ENCODE peak calls at places on chromosomes 4 and X, in ten cellular contexts. O, X, A, Q, P, R, B, M, D and T are unnamed samples.

GRCh38 chrX:134849390-134849789 is 141.4 kb upstream of the SMIM10 start:
- DNase-seq in P (no peak), O (no peak), M (no peak), B (no peak), R (peak), X (peak), A (no peak), Q (no peak), D (no peak), T (no peak)

GRCh38 chrX:675279-675886 is 44.8 kb downstream of the SHOX start:
- DNase-seq in X (no peak), B (no peak), M (no peak), P (no peak), R (no peak), D (no peak), O (no peak), A (no peak), Q (no peak), T (no peak)

GRCh38 chr4:138192113-138192512 is 50.0 kb downstream of the SLC7A11 start:
- DNase-seq in Q (no peak), M (no peak), R (peak), A (no peak), B (no peak), X (no peak), O (no peak), P (no peak), D (peak), T (no peak)

GRCh38 chr4:16026155-16026761 is 57.6 kb downstream of the PROM1 start:
- DNase-seq in O (no peak), P (no peak), B (peak), R (peak), D (no peak), Q (peak), M (no peak), A (no peak), X (peak), T (peak)

GRCh38 chrX:46407753-46408130 is 137.5 kb downstream of the ZNF674 start:
- DNase-seq in M (no peak), O (no peak), X (peak), A (no peak), Q (no peak), D (no peak), B (no peak), R (no peak), P (no peak), T (no peak)

GRCh38 chrX:15055146-15055930 is 182.1 kb downstream of the MOSPD2 start:
- DNase-seq in M (no peak), P (no peak), D (no peak), O (no peak), R (peak), B (no peak), X (peak), A (no peak), Q (no peak), T (no peak)

GRCh38 chr4:94284889-94285288 is 57.7 kb downstream of the HPGDS start:
- DNase-seq in P (no peak), B (no peak), A (no peak), Q (no peak), O (no peak), D (no peak), X (no peak), R (no peak), M (no peak), T (no peak)

GRCh38 chr4:41281038-41281634 is 24.4 kb downstream of the UCHL1 start:
- DNase-seq in X (peak), M (no peak), D (peak), B (peak), R (peak), P (peak), O (no peak), A (peak), Q (peak), T (peak)

GRCh38 chrX:41718481-41719245 is 5.3 kb upstream of the GPR82 start:
- DNase-seq in D (no peak), P (no peak), O (no peak), A (peak), B (no peak), R (no peak), M (peak), X (no peak), Q (no peak), T (no peak)

GRCh38 chrX:115547448-115547847 is 13.5 kb upstream of the PLS3 start:
- DNase-seq in B (no peak), D (no peak), R (no peak), A (no peak), M (no peak), P (no peak), Q (no peak), O (no peak), X (no peak), T (no peak)

GRCh38 chrX:83508006-83508405 is at the start of gene POU3F4:
- DNase-seq in X (no peak), O (no peak), Q (no peak), B (no peak), R (no peak), A (peak), D (no peak), P (no peak), M (peak), T (no peak)

GRCh38 chr4:130336585-130337217 is 1240.7 kb downstream of the C4orf33 start:
- DNase-seq in P (no peak), X (no peak), M (no peak), B (peak), O (no peak), R (peak), Q (no peak), D (no peak), A (no peak), T (no peak)

GRCh38 chrX:1903380-1903935 is 288.6 kb downstream of the ASMT start:
- DNase-seq in P (no peak), R (peak), M (no peak), O (no peak), Q (no peak), A (no peak), D (no peak), B (no peak), X (peak), T (no peak)

GRCh38 chr4:1342003-1342402 is 5.0 kb upstream of the UVSSA start:
- DNase-seq in Q (no peak), X (no peak), A (no peak), P (no peak), B (no peak), R (no peak), D (no peak), O (no peak), M (no peak), T (no peak)

GRCh38 chr4:110683600-110683999 is 60.7 kb upstream of the PITX2 start:
- DNase-seq in O (no peak), A (no peak), D (no peak), B (no peak), Q (no peak), M (no peak), X (no peak), R (no peak), P (no peak), T (no peak)

GRCh38 chrX:134501942-134502341 is 42.0 kb downstream of the HPRT1 start:
- DNase-seq in X (no peak), M (no peak), P (no peak), Q (no peak), A (no peak), R (no peak), O (no peak), D (no peak), B (no peak), T (no peak)

GRCh38 chr4:88933414-88933813 is 123.6 kb downstream of the FAM13A start:
- DNase-seq in Q (no peak), M (no peak), P (no peak), D (no peak), B (no peak), A (no peak), X (no peak), R (no peak), O (no peak), T (no peak)

GRCh38 chrX:68121371-68121770 is 311.9 kb downstream of the OPHN1 start:
- DNase-seq in X (no peak), D (no peak), P (no peak), Q (no peak), B (no peak), A (no peak), O (no peak), R (no peak), M (no peak), T (no peak)

GRCh38 chrX:288561-288991 is 7.4 kb downstream of the PLCXD1 start:
- DNase-seq in P (no peak), M (no peak), X (no peak), Q (no peak), D (no peak), O (no peak), A (no peak), R (no peak), B (no peak), T (no peak)

GRCh38 chrX:51144828-51145442 is 187.7 kb upstream of the NUDT10 start:
- DNase-seq in P (no peak), Q (peak), D (no peak), B (peak), X (no peak), O (no peak), M (peak), A (peak), R (peak), T (peak)

GRCh38 chrX:154378059-154378798 is 866 bp upstream of the EMD start:
- DNase-seq in B (peak), Q (peak), D (no peak), R (peak), O (peak), X (no peak), A (no peak), M (peak), P (no peak), T (peak)

GRCh38 chr4:85127653-85128052 is 161.2 kb upstream of the WDFY3 start:
- DNase-seq in B (peak), R (peak), P (no peak), M (peak), O (no peak), Q (no peak), X (no peak), A (no peak), D (no peak), T (peak)

GRCh38 chr4:71126719-71127118 is 133.3 kb downstream of the DCK start:
- DNase-seq in D (peak), B (no peak), P (no peak), R (peak), A (no peak), X (peak), M (no peak), Q (no peak), O (no peak), T (no peak)

GRCh38 chr4:122584517-122584916 is 36.3 kb downstream of the IL21 start:
- DNase-seq in M (no peak), P (no peak), D (no peak), O (no peak), B (no peak), R (peak), X (peak), A (no peak), Q (no peak), T (peak)

GRCh38 chr4:163544407-163545038 is 50.0 kb downstream of the TMA16 start:
- DNase-seq in P (no peak), O (peak), M (peak), X (no peak), D (no peak), Q (peak), A (peak), R (peak), B (peak), T (peak)

GRCh38 chrX:111490683-111491082 is 20.8 kb upstream of the SERTM2 start:
- DNase-seq in X (no peak), Q (no peak), A (no peak), B (no peak), P (no peak), O (no peak), R (no peak), M (no peak), D (no peak), T (no peak)

GRCh38 chrX:124226129-124226528 is 106.3 kb upstream of the TEX13D start:
- DNase-seq in B (no peak), M (no peak), O (no peak), R (peak), D (no peak), X (no peak), A (no peak), Q (no peak), P (no peak), T (no peak)

GRCh38 chrX:8192276-8192675 is 21.2 kb upstream of the VCX2 start:
- DNase-seq in M (no peak), P (no peak), B (no peak), R (no peak), X (no peak), O (no peak), A (no peak), D (no peak), Q (no peak), T (no peak)

GRCh38 chrX:127578395-127578794 is 473.8 kb downstream of the ACTRT1 start:
- DNase-seq in D (no peak), O (no peak), Q (no peak), R (no peak), B (no peak), X (no peak), A (no peak), M (no peak), P (no peak), T (no peak)

GRCh38 chrX:153829799-153830631 is at the start of gene PDZD4:
- DNase-seq in X (no peak), D (no peak), A (no peak), R (no peak), P (no peak), O (no peak), M (peak), B (no peak), Q (no peak), T (peak)

GRCh38 chr4:15130441-15130840 is 128.2 kb downstream of the CPEB2 start:
- DNase-seq in Q (no peak), M (no peak), O (no peak), B (no peak), D (no peak), R (no peak), P (no peak), A (no peak), X (no peak), T (no peak)

GRCh38 chr4:96347582-96347981 is 507.7 kb downstream of the PDHA2 start:
- DNase-seq in B (no peak), R (peak), A (no peak), M (no peak), D (no peak), X (no peak), O (no peak), Q (no peak), P (no peak), T (no peak)

GRCh38 chr4:183430317-183430986 is 14.0 kb upstream of the CDKN2AIP start:
- DNase-seq in A (no peak), M (peak), X (no peak), B (peak), Q (no peak), P (no peak), O (peak), D (no peak), R (no peak), T (no peak)

DNA sequence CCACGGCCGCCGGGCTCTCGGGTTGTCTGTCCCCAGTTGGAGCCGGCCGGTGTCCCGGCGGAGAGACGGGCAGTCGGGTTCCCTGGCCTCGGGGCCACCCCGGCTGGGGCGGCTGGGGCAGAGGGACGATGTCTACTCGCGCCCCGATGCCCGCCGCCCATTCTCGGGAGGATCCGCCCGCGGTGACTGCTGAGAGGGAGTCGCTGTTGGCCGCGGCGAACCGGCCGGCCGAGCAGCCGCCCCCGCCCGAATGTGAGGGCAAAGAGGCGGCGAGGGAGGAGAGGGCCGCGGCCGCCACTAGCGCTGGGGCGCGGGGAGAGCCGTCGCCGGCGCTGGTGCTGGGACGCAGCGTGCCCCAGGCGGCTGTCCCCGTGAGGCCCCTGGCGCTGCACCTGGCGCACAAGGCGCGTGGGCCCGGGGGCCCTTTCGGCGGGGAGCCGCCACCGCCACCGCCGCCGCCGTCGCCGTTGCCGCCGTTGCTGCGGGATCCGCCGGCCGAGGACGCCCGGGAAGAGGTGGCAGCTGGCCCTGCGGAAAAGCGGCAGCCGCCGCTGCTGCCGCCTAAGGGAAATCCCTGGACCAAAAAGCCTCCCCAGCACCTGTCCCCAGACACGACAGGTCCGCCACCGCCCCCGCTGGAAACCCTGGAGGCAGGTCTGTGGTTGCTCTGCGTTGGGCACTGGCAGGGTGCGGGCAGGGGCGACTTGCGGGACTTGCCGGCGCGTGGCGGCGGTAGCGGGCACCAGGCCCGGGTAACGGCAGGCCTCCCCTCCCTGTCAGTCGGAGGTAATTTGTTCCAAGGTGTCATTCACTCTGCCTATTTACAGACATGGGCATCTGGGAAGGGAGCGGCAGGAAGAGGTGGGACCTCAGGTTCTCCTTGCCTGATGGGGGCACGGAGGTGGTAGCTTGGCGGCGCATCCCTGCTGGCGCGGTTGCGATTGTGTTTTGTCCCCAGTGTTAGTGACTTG is 739 bp downstream of the LARP1B start:
- DNase-seq in P (peak), A (peak), R (peak), Q (peak), D (no peak), B (peak), O (peak), X (no peak), M (peak), T (peak)
- TF ChIP-seq CTCF in P (no peak), A (no peak), R (peak), Q (no peak), D (no peak), B (peak), O (no peak), X (peak), M (no peak), T (peak)

DNA sequence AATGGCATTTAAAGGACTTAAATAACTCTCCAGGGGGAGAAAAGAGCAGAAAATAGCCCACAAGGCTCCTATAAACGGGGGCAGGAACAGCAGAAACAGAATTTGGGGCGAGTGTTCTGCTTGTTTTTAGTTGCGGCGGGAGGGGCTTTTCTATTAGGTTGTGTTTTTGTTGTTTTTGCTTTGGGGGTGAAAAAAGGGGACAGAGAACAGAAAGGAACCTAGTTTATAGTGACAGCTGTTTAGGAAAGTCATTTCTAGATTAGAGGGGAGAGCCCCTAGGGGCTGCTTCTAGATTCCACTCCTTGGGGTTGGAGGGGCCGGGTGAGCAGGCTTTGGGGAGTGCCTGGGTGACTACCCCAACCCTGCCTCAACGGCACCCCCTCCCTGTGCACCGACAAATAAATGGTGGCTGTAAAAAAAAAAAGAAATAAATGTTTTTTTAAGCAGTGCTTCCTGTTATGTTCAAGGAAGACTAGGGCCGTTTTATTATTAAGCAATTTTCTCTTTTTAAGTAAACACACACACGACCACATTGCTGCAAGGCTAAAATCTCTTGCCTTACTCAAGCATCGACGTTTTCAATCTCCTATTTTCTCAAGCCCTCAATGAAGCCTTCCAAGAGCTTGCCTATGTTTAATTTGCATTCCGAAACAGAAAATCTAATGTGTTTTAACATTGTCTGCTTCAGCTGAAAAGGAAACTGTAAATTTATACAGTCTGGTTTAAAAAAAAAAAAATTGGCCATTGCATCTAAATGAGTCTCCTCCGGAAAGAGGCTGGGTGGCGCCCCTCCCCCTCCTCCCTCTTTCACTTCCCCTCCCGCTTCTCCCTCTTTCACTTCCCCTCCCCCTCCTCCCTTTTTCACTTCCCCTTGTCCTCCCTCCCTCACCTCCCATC is 123.3 kb upstream of the TBL1X start:
- DNase-seq in O (peak), Q (peak), D (no peak), M (no peak), P (no peak), B (peak), X (no peak), R (no peak), A (no peak), T (peak)
- TF ChIP-seq CTCF in O (no peak), Q (no peak), D (no peak), M (no peak), P (no peak), B (no peak), X (no peak), R (no peak), A (no peak), T (no peak)

GRCh38 chrX:18935893-18936292 is 48.0 kb downstream of the PHKA2 start:
- DNase-seq in O (no peak), M (no peak), A (no peak), D (no peak), X (no peak), Q (no peak), B (no peak), P (no peak), R (no peak), T (no peak)

GRCh38 chrX:18929775-18930174 is 54.1 kb downstream of the PHKA2 start:
- DNase-seq in Q (no peak), A (no peak), M (no peak), B (no peak), D (no peak), P (no peak), X (no peak), O (no peak), R (no peak), T (no peak)

GRCh38 chrX:18933611-18934010 is 50.3 kb downstream of the PHKA2 start:
- DNase-seq in A (no peak), O (no peak), M (no peak), X (no peak), D (no peak), R (no peak), B (no peak), P (no peak), Q (no peak), T (no peak)

GRCh38 chrX:18934708-18935107 is 49.2 kb downstream of the PHKA2 start:
- DNase-seq in X (no peak), P (no peak), D (no peak), M (no peak), B (no peak), R (no peak), O (no peak), A (no peak), Q (no peak), T (no peak)

DNA sequence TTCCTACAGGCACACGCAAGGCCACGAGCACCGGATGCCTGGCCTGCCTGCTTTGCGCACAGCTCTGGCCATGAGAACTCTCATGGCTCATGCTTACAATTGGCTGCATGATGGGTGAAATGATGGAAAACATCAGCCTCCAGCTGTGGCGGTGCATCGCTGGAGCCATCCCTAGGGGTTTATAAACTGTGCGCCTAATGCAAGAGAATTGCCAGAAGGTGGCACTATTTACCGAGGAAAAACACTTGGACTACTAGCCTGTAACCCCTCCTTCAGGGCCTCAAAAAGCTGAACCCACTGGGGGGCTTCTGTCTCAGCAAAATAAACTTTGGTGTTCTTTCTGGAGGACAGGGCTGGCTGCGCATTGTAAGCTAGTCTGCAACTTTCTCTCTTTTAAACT is 51.9 kb downstream of the PHKA2 start:
- DNase-seq in P (no peak), Q (no peak), X (no peak), O (no peak), A (no peak), B (peak), R (peak), M (peak), D (no peak), T (peak)
- TF ChIP-seq CTCF in P (no peak), Q (no peak), X (peak), O (no peak), A (peak), B (peak), R (no peak), M (no peak), D (peak), T (peak)

DNA sequence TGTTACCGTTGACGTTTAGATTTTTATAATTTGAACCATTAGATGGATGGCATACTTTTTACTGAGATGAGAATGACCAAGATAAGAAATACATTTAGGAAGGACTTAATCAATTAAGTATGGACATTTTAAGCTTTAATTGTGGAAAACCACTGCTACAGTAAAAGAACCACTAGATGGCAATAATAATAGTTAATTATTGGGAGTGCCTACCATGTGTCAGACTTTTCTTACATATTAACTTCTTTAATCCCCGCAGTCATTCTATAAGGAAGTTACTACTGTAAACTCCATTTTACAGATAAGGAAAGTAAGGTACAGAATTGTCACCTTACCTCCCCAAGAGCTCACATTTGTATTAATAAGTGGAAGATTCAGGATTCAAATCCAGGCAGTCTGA is 48.5 kb upstream of the MYOZ2 start:
- DNase-seq in R (peak), A (no peak), X (no peak), O (no peak), B (no peak), D (no peak), M (no peak), Q (no peak), P (no peak), T (no peak)
- TF ChIP-seq CTCF in R (no peak), A (no peak), X (peak), O (peak), B (peak), D (no peak), M (no peak), Q (no peak), P (peak), T (peak)